ENCODE peak calls at places on chromosomes 16 and 17, in ten cellular contexts. One of them, this sample, is unnamed.

GRCh38 chr16:86734559-86735480 is 156.5 kb downstream of the FOXL1 start:
- DNase-seq in nucleus accumbens: no peak
- DNase-seq in ascending aorta: no peak
- DNase-seq in hippocampal formation: no peak
- DNase-seq in stimulated activated CD8-positive, alpha-beta memory T cell treated with anti-CD3 and anti-CD28 coated beads, Interleukin-12 subunit alpha, Interleukin-12 subunit beta, amount 100 ng/mL, for 1 hour: no peak
- DNase-seq in C1 segment of cervical spinal cord: no peak
- DNase-seq in NCI-H187 treated with DMSO at 0.1 percent for 48 hours: no peak
- DNase-seq in activated CD4-positive, alpha-beta T cell treated with anti-CD3 and anti-CD28 coated beads for 36 hours: no peak
- DNase-seq in H54: no peak
- DNase-seq in activated naive CD8-positive, alpha-beta T cell treated with anti-CD3 and anti-CD28 coated beads for 36 hours: no peak
- DNase-seq in this sample: no peak

GRCh38 chr16:66848172-66848571 is 4.0 kb downstream of the CA7 start:
- DNase-seq in nucleus accumbens: no peak
- DNase-seq in ascending aorta: no peak
- DNase-seq in hippocampal formation: no peak
- DNase-seq in stimulated activated CD8-positive, alpha-beta memory T cell treated with anti-CD3 and anti-CD28 coated beads, Interleukin-12 subunit alpha, Interleukin-12 subunit beta, amount 100 ng/mL, for 1 hour: no peak
- DNase-seq in C1 segment of cervical spinal cord: no peak
- DNase-seq in NCI-H187 treated with DMSO at 0.1 percent for 48 hours: no peak
- DNase-seq in activated CD4-positive, alpha-beta T cell treated with anti-CD3 and anti-CD28 coated beads for 36 hours: no peak
- DNase-seq in H54: no peak
- DNase-seq in activated naive CD8-positive, alpha-beta T cell treated with anti-CD3 and anti-CD28 coated beads for 36 hours: no peak
- DNase-seq in this sample: no peak

GRCh38 chr17:51118330-51119195 is 2.1 kb downstream of the SPAG9 start:
- DNase-seq in nucleus accumbens: no peak
- DNase-seq in ascending aorta: no peak
- DNase-seq in hippocampal formation: no peak
- DNase-seq in stimulated activated CD8-positive, alpha-beta memory T cell treated with anti-CD3 and anti-CD28 coated beads, Interleukin-12 subunit alpha, Interleukin-12 subunit beta, amount 100 ng/mL, for 1 hour: no peak
- DNase-seq in C1 segment of cervical spinal cord: no peak
- DNase-seq in NCI-H187 treated with DMSO at 0.1 percent for 48 hours: peak
- DNase-seq in activated CD4-positive, alpha-beta T cell treated with anti-CD3 and anti-CD28 coated beads for 36 hours: no peak
- DNase-seq in H54: no peak
- DNase-seq in activated naive CD8-positive, alpha-beta T cell treated with anti-CD3 and anti-CD28 coated beads for 36 hours: no peak
- DNase-seq in this sample: no peak

GRCh38 chr16:50267651-50268050 is 1.3 kb downstream of the ADCY7 start:
- DNase-seq in nucleus accumbens: no peak
- DNase-seq in ascending aorta: no peak
- DNase-seq in hippocampal formation: no peak
- DNase-seq in stimulated activated CD8-positive, alpha-beta memory T cell treated with anti-CD3 and anti-CD28 coated beads, Interleukin-12 subunit alpha, Interleukin-12 subunit beta, amount 100 ng/mL, for 1 hour: no peak
- DNase-seq in C1 segment of cervical spinal cord: no peak
- DNase-seq in NCI-H187 treated with DMSO at 0.1 percent for 48 hours: no peak
- DNase-seq in activated CD4-positive, alpha-beta T cell treated with anti-CD3 and anti-CD28 coated beads for 36 hours: peak
- DNase-seq in H54: no peak
- DNase-seq in activated naive CD8-positive, alpha-beta T cell treated with anti-CD3 and anti-CD28 coated beads for 36 hours: no peak
- DNase-seq in this sample: no peak

GRCh38 chr17:13776027-13776551 is 174.4 kb upstream of the HS3ST3A1 start:
- DNase-seq in nucleus accumbens: no peak
- DNase-seq in ascending aorta: no peak
- DNase-seq in hippocampal formation: no peak
- DNase-seq in stimulated activated CD8-positive, alpha-beta memory T cell treated with anti-CD3 and anti-CD28 coated beads, Interleukin-12 subunit alpha, Interleukin-12 subunit beta, amount 100 ng/mL, for 1 hour: no peak
- DNase-seq in C1 segment of cervical spinal cord: no peak
- DNase-seq in NCI-H187 treated with DMSO at 0.1 percent for 48 hours: no peak
- DNase-seq in activated CD4-positive, alpha-beta T cell treated with anti-CD3 and anti-CD28 coated beads for 36 hours: no peak
- DNase-seq in H54: no peak
- DNase-seq in activated naive CD8-positive, alpha-beta T cell treated with anti-CD3 and anti-CD28 coated beads for 36 hours: no peak
- DNase-seq in this sample: no peak

GRCh38 chr17:48181653-48182052 is 74.1 kb downstream of the SNX11 start:
- DNase-seq in nucleus accumbens: no peak
- DNase-seq in ascending aorta: no peak
- DNase-seq in hippocampal formation: no peak
- DNase-seq in stimulated activated CD8-positive, alpha-beta memory T cell treated with anti-CD3 and anti-CD28 coated beads, Interleukin-12 subunit alpha, Interleukin-12 subunit beta, amount 100 ng/mL, for 1 hour: no peak
- DNase-seq in C1 segment of cervical spinal cord: no peak
- DNase-seq in NCI-H187 treated with DMSO at 0.1 percent for 48 hours: peak
- DNase-seq in activated CD4-positive, alpha-beta T cell treated with anti-CD3 and anti-CD28 coated beads for 36 hours: no peak
- DNase-seq in H54: no peak
- DNase-seq in activated naive CD8-positive, alpha-beta T cell treated with anti-CD3 and anti-CD28 coated beads for 36 hours: no peak
- DNase-seq in this sample: no peak

GRCh38 chr16:73735018-73735417 is 561.6 kb upstream of the PSMD7 start:
- DNase-seq in nucleus accumbens: no peak
- DNase-seq in ascending aorta: no peak
- DNase-seq in hippocampal formation: no peak
- DNase-seq in stimulated activated CD8-positive, alpha-beta memory T cell treated with anti-CD3 and anti-CD28 coated beads, Interleukin-12 subunit alpha, Interleukin-12 subunit beta, amount 100 ng/mL, for 1 hour: no peak
- DNase-seq in C1 segment of cervical spinal cord: no peak
- DNase-seq in NCI-H187 treated with DMSO at 0.1 percent for 48 hours: no peak
- DNase-seq in activated CD4-positive, alpha-beta T cell treated with anti-CD3 and anti-CD28 coated beads for 36 hours: peak
- DNase-seq in H54: no peak
- DNase-seq in activated naive CD8-positive, alpha-beta T cell treated with anti-CD3 and anti-CD28 coated beads for 36 hours: no peak
- DNase-seq in this sample: no peak

GRCh38 chr16:20333120-20333519 is 5.8 kb upstream of the GP2 start:
- DNase-seq in nucleus accumbens: no peak
- DNase-seq in ascending aorta: no peak
- DNase-seq in hippocampal formation: no peak
- DNase-seq in stimulated activated CD8-positive, alpha-beta memory T cell treated with anti-CD3 and anti-CD28 coated beads, Interleukin-12 subunit alpha, Interleukin-12 subunit beta, amount 100 ng/mL, for 1 hour: no peak
- DNase-seq in C1 segment of cervical spinal cord: no peak
- DNase-seq in NCI-H187 treated with DMSO at 0.1 percent for 48 hours: no peak
- DNase-seq in activated CD4-positive, alpha-beta T cell treated with anti-CD3 and anti-CD28 coated beads for 36 hours: no peak
- DNase-seq in H54: no peak
- DNase-seq in activated naive CD8-positive, alpha-beta T cell treated with anti-CD3 and anti-CD28 coated beads for 36 hours: no peak
- DNase-seq in this sample: no peak

GRCh38 chr16:3183445-3184139 is 4.4 kb upstream of the OR1F1 start:
- DNase-seq in nucleus accumbens: no peak
- DNase-seq in ascending aorta: no peak
- DNase-seq in hippocampal formation: no peak
- DNase-seq in stimulated activated CD8-positive, alpha-beta memory T cell treated with anti-CD3 and anti-CD28 coated beads, Interleukin-12 subunit alpha, Interleukin-12 subunit beta, amount 100 ng/mL, for 1 hour: no peak
- DNase-seq in C1 segment of cervical spinal cord: no peak
- DNase-seq in NCI-H187 treated with DMSO at 0.1 percent for 48 hours: no peak
- DNase-seq in activated CD4-positive, alpha-beta T cell treated with anti-CD3 and anti-CD28 coated beads for 36 hours: no peak
- DNase-seq in H54: no peak
- DNase-seq in activated naive CD8-positive, alpha-beta T cell treated with anti-CD3 and anti-CD28 coated beads for 36 hours: no peak
- DNase-seq in this sample: no peak

GRCh38 chr17:44918006-44918405 is 2.7 kb upstream of the GFAP start:
- DNase-seq in nucleus accumbens: no peak
- DNase-seq in ascending aorta: no peak
- DNase-seq in hippocampal formation: no peak
- DNase-seq in stimulated activated CD8-positive, alpha-beta memory T cell treated with anti-CD3 and anti-CD28 coated beads, Interleukin-12 subunit alpha, Interleukin-12 subunit beta, amount 100 ng/mL, for 1 hour: no peak
- DNase-seq in C1 segment of cervical spinal cord: no peak
- DNase-seq in NCI-H187 treated with DMSO at 0.1 percent for 48 hours: no peak
- DNase-seq in activated CD4-positive, alpha-beta T cell treated with anti-CD3 and anti-CD28 coated beads for 36 hours: no peak
- DNase-seq in H54: no peak
- DNase-seq in activated naive CD8-positive, alpha-beta T cell treated with anti-CD3 and anti-CD28 coated beads for 36 hours: no peak
- DNase-seq in this sample: no peak

GRCh38 chr17:52048503-52048902 is 110.0 kb downstream of the CA10 start:
- DNase-seq in nucleus accumbens: no peak
- DNase-seq in ascending aorta: no peak
- DNase-seq in hippocampal formation: no peak
- DNase-seq in stimulated activated CD8-positive, alpha-beta memory T cell treated with anti-CD3 and anti-CD28 coated beads, Interleukin-12 subunit alpha, Interleukin-12 subunit beta, amount 100 ng/mL, for 1 hour: no peak
- DNase-seq in C1 segment of cervical spinal cord: no peak
- DNase-seq in NCI-H187 treated with DMSO at 0.1 percent for 48 hours: no peak
- DNase-seq in activated CD4-positive, alpha-beta T cell treated with anti-CD3 and anti-CD28 coated beads for 36 hours: no peak
- DNase-seq in H54: no peak
- DNase-seq in activated naive CD8-positive, alpha-beta T cell treated with anti-CD3 and anti-CD28 coated beads for 36 hours: no peak
- DNase-seq in this sample: no peak

GRCh38 chr16:8070501-8070900 is 519.8 kb downstream of the TMEM114 start:
- DNase-seq in nucleus accumbens: peak
- DNase-seq in ascending aorta: no peak
- DNase-seq in hippocampal formation: no peak
- DNase-seq in stimulated activated CD8-positive, alpha-beta memory T cell treated with anti-CD3 and anti-CD28 coated beads, Interleukin-12 subunit alpha, Interleukin-12 subunit beta, amount 100 ng/mL, for 1 hour: no peak
- DNase-seq in C1 segment of cervical spinal cord: no peak
- DNase-seq in NCI-H187 treated with DMSO at 0.1 percent for 48 hours: no peak
- DNase-seq in activated CD4-positive, alpha-beta T cell treated with anti-CD3 and anti-CD28 coated beads for 36 hours: no peak
- DNase-seq in H54: no peak
- DNase-seq in activated naive CD8-positive, alpha-beta T cell treated with anti-CD3 and anti-CD28 coated beads for 36 hours: no peak
- DNase-seq in this sample: no peak

GRCh38 chr16:50763211-50763610 is 21.3 kb downstream of the CYLD start:
- DNase-seq in nucleus accumbens: no peak
- DNase-seq in ascending aorta: no peak
- DNase-seq in hippocampal formation: no peak
- DNase-seq in stimulated activated CD8-positive, alpha-beta memory T cell treated with anti-CD3 and anti-CD28 coated beads, Interleukin-12 subunit alpha, Interleukin-12 subunit beta, amount 100 ng/mL, for 1 hour: no peak
- DNase-seq in C1 segment of cervical spinal cord: no peak
- DNase-seq in NCI-H187 treated with DMSO at 0.1 percent for 48 hours: no peak
- DNase-seq in activated CD4-positive, alpha-beta T cell treated with anti-CD3 and anti-CD28 coated beads for 36 hours: no peak
- DNase-seq in H54: no peak
- DNase-seq in activated naive CD8-positive, alpha-beta T cell treated with anti-CD3 and anti-CD28 coated beads for 36 hours: no peak
- DNase-seq in this sample: no peak

GRCh38 chr16:51766739-51767138 is 615.7 kb upstream of the SALL1 start:
- DNase-seq in nucleus accumbens: no peak
- DNase-seq in ascending aorta: no peak
- DNase-seq in hippocampal formation: no peak
- DNase-seq in stimulated activated CD8-positive, alpha-beta memory T cell treated with anti-CD3 and anti-CD28 coated beads, Interleukin-12 subunit alpha, Interleukin-12 subunit beta, amount 100 ng/mL, for 1 hour: no peak
- DNase-seq in C1 segment of cervical spinal cord: no peak
- DNase-seq in NCI-H187 treated with DMSO at 0.1 percent for 48 hours: no peak
- DNase-seq in activated CD4-positive, alpha-beta T cell treated with anti-CD3 and anti-CD28 coated beads for 36 hours: no peak
- DNase-seq in H54: no peak
- DNase-seq in activated naive CD8-positive, alpha-beta T cell treated with anti-CD3 and anti-CD28 coated beads for 36 hours: no peak
- DNase-seq in this sample: no peak

GRCh38 chr16:3022697-3023414 is 886 bp downstream of the HCFC1R1 start:
- DNase-seq in nucleus accumbens: no peak
- DNase-seq in ascending aorta: peak
- DNase-seq in hippocampal formation: no peak
- DNase-seq in stimulated activated CD8-positive, alpha-beta memory T cell treated with anti-CD3 and anti-CD28 coated beads, Interleukin-12 subunit alpha, Interleukin-12 subunit beta, amount 100 ng/mL, for 1 hour: no peak
- DNase-seq in C1 segment of cervical spinal cord: no peak
- DNase-seq in NCI-H187 treated with DMSO at 0.1 percent for 48 hours: no peak
- DNase-seq in activated CD4-positive, alpha-beta T cell treated with anti-CD3 and anti-CD28 coated beads for 36 hours: peak
- DNase-seq in H54: peak
- DNase-seq in activated naive CD8-positive, alpha-beta T cell treated with anti-CD3 and anti-CD28 coated beads for 36 hours: peak
- DNase-seq in this sample: no peak

GRCh38 chr17:75454193-75454592 is 2.2 kb upstream of the TMEM94 start:
- DNase-seq in nucleus accumbens: no peak
- DNase-seq in ascending aorta: no peak
- DNase-seq in hippocampal formation: no peak
- DNase-seq in stimulated activated CD8-positive, alpha-beta memory T cell treated with anti-CD3 and anti-CD28 coated beads, Interleukin-12 subunit alpha, Interleukin-12 subunit beta, amount 100 ng/mL, for 1 hour: no peak
- DNase-seq in C1 segment of cervical spinal cord: no peak
- DNase-seq in NCI-H187 treated with DMSO at 0.1 percent for 48 hours: no peak
- DNase-seq in activated CD4-positive, alpha-beta T cell treated with anti-CD3 and anti-CD28 coated beads for 36 hours: no peak
- DNase-seq in H54: no peak
- DNase-seq in activated naive CD8-positive, alpha-beta T cell treated with anti-CD3 and anti-CD28 coated beads for 36 hours: no peak
- DNase-seq in this sample: no peak

GRCh38 chr17:16419929-16420271 is 4.5 kb downstream of the TRPV2 start:
- DNase-seq in nucleus accumbens: no peak
- DNase-seq in ascending aorta: no peak
- DNase-seq in hippocampal formation: no peak
- DNase-seq in stimulated activated CD8-positive, alpha-beta memory T cell treated with anti-CD3 and anti-CD28 coated beads, Interleukin-12 subunit alpha, Interleukin-12 subunit beta, amount 100 ng/mL, for 1 hour: no peak
- DNase-seq in C1 segment of cervical spinal cord: no peak
- DNase-seq in NCI-H187 treated with DMSO at 0.1 percent for 48 hours: no peak
- DNase-seq in activated CD4-positive, alpha-beta T cell treated with anti-CD3 and anti-CD28 coated beads for 36 hours: peak
- DNase-seq in H54: peak
- DNase-seq in activated naive CD8-positive, alpha-beta T cell treated with anti-CD3 and anti-CD28 coated beads for 36 hours: peak
- DNase-seq in this sample: no peak

GRCh38 chr16:64238576-64238975 is 883.3 kb downstream of the CDH11 start:
- DNase-seq in nucleus accumbens: no peak
- DNase-seq in ascending aorta: no peak
- DNase-seq in hippocampal formation: no peak
- DNase-seq in stimulated activated CD8-positive, alpha-beta memory T cell treated with anti-CD3 and anti-CD28 coated beads, Interleukin-12 subunit alpha, Interleukin-12 subunit beta, amount 100 ng/mL, for 1 hour: no peak
- DNase-seq in C1 segment of cervical spinal cord: no peak
- DNase-seq in NCI-H187 treated with DMSO at 0.1 percent for 48 hours: no peak
- DNase-seq in activated CD4-positive, alpha-beta T cell treated with anti-CD3 and anti-CD28 coated beads for 36 hours: no peak
- DNase-seq in H54: no peak
- DNase-seq in activated naive CD8-positive, alpha-beta T cell treated with anti-CD3 and anti-CD28 coated beads for 36 hours: no peak
- DNase-seq in this sample: no peak

GRCh38 chr16:82059161-82059982 is 24.3 kb downstream of the HSD17B2 start:
- DNase-seq in nucleus accumbens: no peak
- DNase-seq in ascending aorta: no peak
- DNase-seq in hippocampal formation: no peak
- DNase-seq in stimulated activated CD8-positive, alpha-beta memory T cell treated with anti-CD3 and anti-CD28 coated beads, Interleukin-12 subunit alpha, Interleukin-12 subunit beta, amount 100 ng/mL, for 1 hour: no peak
- DNase-seq in C1 segment of cervical spinal cord: no peak
- DNase-seq in NCI-H187 treated with DMSO at 0.1 percent for 48 hours: no peak
- DNase-seq in activated CD4-positive, alpha-beta T cell treated with anti-CD3 and anti-CD28 coated beads for 36 hours: no peak
- DNase-seq in H54: no peak
- DNase-seq in activated naive CD8-positive, alpha-beta T cell treated with anti-CD3 and anti-CD28 coated beads for 36 hours: no peak
- DNase-seq in this sample: no peak

GRCh38 chr16:13994239-13995106 is 74.5 kb downstream of the ERCC4 start:
- DNase-seq in nucleus accumbens: no peak
- DNase-seq in ascending aorta: peak
- DNase-seq in hippocampal formation: no peak
- DNase-seq in stimulated activated CD8-positive, alpha-beta memory T cell treated with anti-CD3 and anti-CD28 coated beads, Interleukin-12 subunit alpha, Interleukin-12 subunit beta, amount 100 ng/mL, for 1 hour: no peak
- DNase-seq in C1 segment of cervical spinal cord: no peak
- DNase-seq in NCI-H187 treated with DMSO at 0.1 percent for 48 hours: no peak
- DNase-seq in activated CD4-positive, alpha-beta T cell treated with anti-CD3 and anti-CD28 coated beads for 36 hours: no peak
- DNase-seq in H54: no peak
- DNase-seq in activated naive CD8-positive, alpha-beta T cell treated with anti-CD3 and anti-CD28 coated beads for 36 hours: no peak
- DNase-seq in this sample: no peak

GRCh38 chr16:19840524-19841110 is 44.0 kb downstream of the GPRC5B start:
- DNase-seq in nucleus accumbens: no peak
- DNase-seq in ascending aorta: no peak
- DNase-seq in hippocampal formation: no peak
- DNase-seq in stimulated activated CD8-positive, alpha-beta memory T cell treated with anti-CD3 and anti-CD28 coated beads, Interleukin-12 subunit alpha, Interleukin-12 subunit beta, amount 100 ng/mL, for 1 hour: no peak
- DNase-seq in C1 segment of cervical spinal cord: no peak
- DNase-seq in NCI-H187 treated with DMSO at 0.1 percent for 48 hours: peak
- DNase-seq in activated CD4-positive, alpha-beta T cell treated with anti-CD3 and anti-CD28 coated beads for 36 hours: no peak
- DNase-seq in H54: no peak
- DNase-seq in activated naive CD8-positive, alpha-beta T cell treated with anti-CD3 and anti-CD28 coated beads for 36 hours: no peak
- DNase-seq in this sample: no peak

GRCh38 chr16:57750796-57751538 is 15.4 kb downstream of the KATNB1 start:
- DNase-seq in nucleus accumbens: no peak
- DNase-seq in ascending aorta: no peak
- DNase-seq in hippocampal formation: no peak
- DNase-seq in stimulated activated CD8-positive, alpha-beta memory T cell treated with anti-CD3 and anti-CD28 coated beads, Interleukin-12 subunit alpha, Interleukin-12 subunit beta, amount 100 ng/mL, for 1 hour: no peak
- DNase-seq in C1 segment of cervical spinal cord: no peak
- DNase-seq in NCI-H187 treated with DMSO at 0.1 percent for 48 hours: no peak
- DNase-seq in activated CD4-positive, alpha-beta T cell treated with anti-CD3 and anti-CD28 coated beads for 36 hours: no peak
- DNase-seq in H54: no peak
- DNase-seq in activated naive CD8-positive, alpha-beta T cell treated with anti-CD3 and anti-CD28 coated beads for 36 hours: no peak
- DNase-seq in this sample: no peak

GRCh38 chr16:88073201-88073721 is 122.0 kb downstream of the BANP start:
- DNase-seq in nucleus accumbens: no peak
- DNase-seq in ascending aorta: no peak
- DNase-seq in hippocampal formation: no peak
- DNase-seq in stimulated activated CD8-positive, alpha-beta memory T cell treated with anti-CD3 and anti-CD28 coated beads, Interleukin-12 subunit alpha, Interleukin-12 subunit beta, amount 100 ng/mL, for 1 hour: no peak
- DNase-seq in C1 segment of cervical spinal cord: no peak
- DNase-seq in NCI-H187 treated with DMSO at 0.1 percent for 48 hours: no peak
- DNase-seq in activated CD4-positive, alpha-beta T cell treated with anti-CD3 and anti-CD28 coated beads for 36 hours: no peak
- DNase-seq in H54: no peak
- DNase-seq in activated naive CD8-positive, alpha-beta T cell treated with anti-CD3 and anti-CD28 coated beads for 36 hours: no peak
- DNase-seq in this sample: no peak

GRCh38 chr16:68257906-68258800 is 6.2 kb upstream of the SLC7A6 start:
- DNase-seq in nucleus accumbens: no peak
- DNase-seq in ascending aorta: peak
- DNase-seq in hippocampal formation: no peak
- DNase-seq in stimulated activated CD8-positive, alpha-beta memory T cell treated with anti-CD3 and anti-CD28 coated beads, Interleukin-12 subunit alpha, Interleukin-12 subunit beta, amount 100 ng/mL, for 1 hour: no peak
- DNase-seq in C1 segment of cervical spinal cord: no peak
- DNase-seq in NCI-H187 treated with DMSO at 0.1 percent for 48 hours: no peak
- DNase-seq in activated CD4-positive, alpha-beta T cell treated with anti-CD3 and anti-CD28 coated beads for 36 hours: no peak
- DNase-seq in H54: peak
- DNase-seq in activated naive CD8-positive, alpha-beta T cell treated with anti-CD3 and anti-CD28 coated beads for 36 hours: no peak
- DNase-seq in this sample: no peak

GRCh38 chr17:74987909-74988711 is 678 bp downstream of the CDR2L start:
- DNase-seq in nucleus accumbens: peak
- DNase-seq in ascending aorta: peak
- DNase-seq in hippocampal formation: peak
- DNase-seq in stimulated activated CD8-positive, alpha-beta memory T cell treated with anti-CD3 and anti-CD28 coated beads, Interleukin-12 subunit alpha, Interleukin-12 subunit beta, amount 100 ng/mL, for 1 hour: no peak
- DNase-seq in C1 segment of cervical spinal cord: peak
- DNase-seq in NCI-H187 treated with DMSO at 0.1 percent for 48 hours: no peak
- DNase-seq in activated CD4-positive, alpha-beta T cell treated with anti-CD3 and anti-CD28 coated beads for 36 hours: peak
- DNase-seq in H54: no peak
- DNase-seq in activated naive CD8-positive, alpha-beta T cell treated with anti-CD3 and anti-CD28 coated beads for 36 hours: peak
- DNase-seq in this sample: no peak

GRCh38 chr16:4859190-4859899 is 12.1 kb downstream of the UBN1 start:
- DNase-seq in nucleus accumbens: no peak
- DNase-seq in ascending aorta: no peak
- DNase-seq in hippocampal formation: no peak
- DNase-seq in stimulated activated CD8-positive, alpha-beta memory T cell treated with anti-CD3 and anti-CD28 coated beads, Interleukin-12 subunit alpha, Interleukin-12 subunit beta, amount 100 ng/mL, for 1 hour: no peak
- DNase-seq in C1 segment of cervical spinal cord: no peak
- DNase-seq in NCI-H187 treated with DMSO at 0.1 percent for 48 hours: no peak
- DNase-seq in activated CD4-positive, alpha-beta T cell treated with anti-CD3 and anti-CD28 coated beads for 36 hours: no peak
- DNase-seq in H54: peak
- DNase-seq in activated naive CD8-positive, alpha-beta T cell treated with anti-CD3 and anti-CD28 coated beads for 36 hours: no peak
- DNase-seq in this sample: no peak

GRCh38 chr17:12917401-12917800 is 100.4 kb downstream of the ELAC2 start:
- DNase-seq in nucleus accumbens: no peak
- DNase-seq in ascending aorta: no peak
- DNase-seq in hippocampal formation: no peak
- DNase-seq in stimulated activated CD8-positive, alpha-beta memory T cell treated with anti-CD3 and anti-CD28 coated beads, Interleukin-12 subunit alpha, Interleukin-12 subunit beta, amount 100 ng/mL, for 1 hour: no peak
- DNase-seq in C1 segment of cervical spinal cord: no peak
- DNase-seq in NCI-H187 treated with DMSO at 0.1 percent for 48 hours: no peak
- DNase-seq in activated CD4-positive, alpha-beta T cell treated with anti-CD3 and anti-CD28 coated beads for 36 hours: no peak
- DNase-seq in H54: peak
- DNase-seq in activated naive CD8-positive, alpha-beta T cell treated with anti-CD3 and anti-CD28 coated beads for 36 hours: no peak
- DNase-seq in this sample: no peak

GRCh38 chr17:59427996-59428395 is 96.5 kb downstream of the YPEL2 start:
- DNase-seq in nucleus accumbens: peak
- DNase-seq in ascending aorta: no peak
- DNase-seq in hippocampal formation: no peak
- DNase-seq in stimulated activated CD8-positive, alpha-beta memory T cell treated with anti-CD3 and anti-CD28 coated beads, Interleukin-12 subunit alpha, Interleukin-12 subunit beta, amount 100 ng/mL, for 1 hour: no peak
- DNase-seq in C1 segment of cervical spinal cord: no peak
- DNase-seq in NCI-H187 treated with DMSO at 0.1 percent for 48 hours: no peak
- DNase-seq in activated CD4-positive, alpha-beta T cell treated with anti-CD3 and anti-CD28 coated beads for 36 hours: no peak
- DNase-seq in H54: no peak
- DNase-seq in activated naive CD8-positive, alpha-beta T cell treated with anti-CD3 and anti-CD28 coated beads for 36 hours: no peak
- DNase-seq in this sample: no peak

This sample was measured in activated CD4-positive, CD25-positive, alpha-beta regulatory T cell treated with anti-CD3 and anti-CD28 coated beads, Interleukin-2, amount 50 U/mL, for 16 hours.